ENCODE peak calls at places on chromosomes 2 and 18, in eight cellular contexts. One of them, this sample, is unnamed.

GRCh38 chr2:71428472-71429383 is 24.6 kb upstream of the DYSF start:
- DNase-seq in GM12865: no peak
- DNase-seq in HL-60: no peak
- DNase-seq in spleen: no peak
- DNase-seq in fibroblast of the aortic adventitia: no peak
- DNase-seq in osteocyte: no peak
- DNase-seq in CD14-positive monocyte: no peak
- DNase-seq in SK-N-SH: no peak
- DNase-seq in this sample: no peak

GRCh38 chr2:229586012-229586411 is 128.3 kb downstream of the DNER start:
- DNase-seq in osteocyte: no peak
- DNase-seq in CD14-positive monocyte: no peak
- DNase-seq in fibroblast of the aortic adventitia: no peak
- DNase-seq in HL-60: no peak
- DNase-seq in SK-N-SH: no peak
- DNase-seq in GM12865: no peak
- DNase-seq in spleen: no peak
- DNase-seq in this sample: no peak

GRCh38 chr2:194060269-194060668 is 1596.8 kb upstream of the SLC39A10 start:
- DNase-seq in SK-N-SH: no peak
- DNase-seq in spleen: no peak
- DNase-seq in HL-60: peak
- DNase-seq in CD14-positive monocyte: no peak
- DNase-seq in fibroblast of the aortic adventitia: no peak
- DNase-seq in GM12865: no peak
- DNase-seq in osteocyte: no peak
- DNase-seq in this sample: no peak

GRCh38 chr18:37322497-37323035 is 243.0 kb downstream of the CELF4 start:
- DNase-seq in CD14-positive monocyte: no peak
- DNase-seq in SK-N-SH: peak
- DNase-seq in GM12865: peak
- DNase-seq in osteocyte: no peak
- DNase-seq in fibroblast of the aortic adventitia: peak
- DNase-seq in spleen: no peak
- DNase-seq in HL-60: peak
- DNase-seq in this sample: no peak

GRCh38 chr18:48134609-48135008 is 204.2 kb upstream of the SMAD2 start:
- DNase-seq in GM12865: no peak
- DNase-seq in osteocyte: no peak
- DNase-seq in fibroblast of the aortic adventitia: no peak
- DNase-seq in CD14-positive monocyte: no peak
- DNase-seq in spleen: peak
- DNase-seq in HL-60: no peak
- DNase-seq in SK-N-SH: no peak
- DNase-seq in this sample: no peak

GRCh38 chr18:13374468-13375301 is 156.1 kb downstream of the LDLRAD4 start:
- DNase-seq in HL-60: no peak
- DNase-seq in spleen: no peak
- DNase-seq in osteocyte: peak
- DNase-seq in fibroblast of the aortic adventitia: peak
- DNase-seq in GM12865: no peak
- DNase-seq in SK-N-SH: peak
- DNase-seq in CD14-positive monocyte: no peak
- DNase-seq in this sample: no peak

GRCh38 chr2:77519888-77520506 is 2.2 kb downstream of the LRRTM4 start:
- DNase-seq in spleen: no peak
- DNase-seq in SK-N-SH: no peak
- DNase-seq in HL-60: no peak
- DNase-seq in osteocyte: no peak
- DNase-seq in fibroblast of the aortic adventitia: no peak
- DNase-seq in GM12865: no peak
- DNase-seq in CD14-positive monocyte: no peak
- DNase-seq in this sample: no peak

GRCh38 chr2:88919087-88919738 is 227.7 kb downstream of the RPIA start:
- DNase-seq in GM12865: peak
- DNase-seq in fibroblast of the aortic adventitia: peak
- DNase-seq in SK-N-SH: peak
- DNase-seq in HL-60: no peak
- DNase-seq in spleen: no peak
- DNase-seq in osteocyte: no peak
- DNase-seq in CD14-positive monocyte: no peak
- DNase-seq in this sample: no peak

GRCh38 chr2:51953931-51954330 is 922.0 kb upstream of the NRXN1 start:
- DNase-seq in HL-60: no peak
- DNase-seq in spleen: no peak
- DNase-seq in fibroblast of the aortic adventitia: peak
- DNase-seq in CD14-positive monocyte: no peak
- DNase-seq in GM12865: no peak
- DNase-seq in osteocyte: no peak
- DNase-seq in SK-N-SH: no peak
- DNase-seq in this sample: no peak

GRCh38 chr2:38765551-38765950 is 12.5 kb upstream of the GEMIN6 start:
- DNase-seq in SK-N-SH: no peak
- DNase-seq in fibroblast of the aortic adventitia: no peak
- DNase-seq in HL-60: no peak
- DNase-seq in osteocyte: no peak
- DNase-seq in GM12865: no peak
- DNase-seq in CD14-positive monocyte: no peak
- DNase-seq in spleen: no peak
- DNase-seq in this sample: no peak

GRCh38 chr2:182320106-182320505 is 106.7 kb downstream of the PDE1A start:
- DNase-seq in SK-N-SH: no peak
- DNase-seq in HL-60: no peak
- DNase-seq in spleen: no peak
- DNase-seq in CD14-positive monocyte: no peak
- DNase-seq in GM12865: no peak
- DNase-seq in osteocyte: no peak
- DNase-seq in fibroblast of the aortic adventitia: no peak
- DNase-seq in this sample: no peak

GRCh38 chr2:198173242-198173641 is 368.8 kb downstream of the PLCL1 start:
- DNase-seq in HL-60: no peak
- DNase-seq in osteocyte: no peak
- DNase-seq in spleen: no peak
- DNase-seq in fibroblast of the aortic adventitia: peak
- DNase-seq in CD14-positive monocyte: no peak
- DNase-seq in GM12865: no peak
- DNase-seq in SK-N-SH: no peak
- DNase-seq in this sample: no peak

GRCh38 chr2:190511104-190511503 is 23.4 kb downstream of the NEMP2 start:
- DNase-seq in CD14-positive monocyte: no peak
- DNase-seq in HL-60: no peak
- DNase-seq in SK-N-SH: peak
- DNase-seq in osteocyte: no peak
- DNase-seq in spleen: no peak
- DNase-seq in GM12865: no peak
- DNase-seq in fibroblast of the aortic adventitia: peak
- DNase-seq in this sample: no peak

GRCh38 chr2:150464270-150464669 is 23.2 kb downstream of the RND3 start:
- DNase-seq in HL-60: no peak
- DNase-seq in CD14-positive monocyte: no peak
- DNase-seq in SK-N-SH: no peak
- DNase-seq in osteocyte: no peak
- DNase-seq in spleen: no peak
- DNase-seq in fibroblast of the aortic adventitia: peak
- DNase-seq in GM12865: no peak
- DNase-seq in this sample: no peak

GRCh38 chr2:44949329-44950151 is 8.0 kb downstream of the SIX3 start:
- DNase-seq in GM12865: peak
- DNase-seq in spleen: peak
- DNase-seq in CD14-positive monocyte: peak
- DNase-seq in HL-60: no peak
- DNase-seq in fibroblast of the aortic adventitia: peak
- DNase-seq in SK-N-SH: peak
- DNase-seq in osteocyte: no peak
- DNase-seq in this sample: peak

GRCh38 chr2:136407113-136407951 is 289.4 kb upstream of the CXCR4 start:
- DNase-seq in GM12865: no peak
- DNase-seq in fibroblast of the aortic adventitia: no peak
- DNase-seq in spleen: no peak
- DNase-seq in HL-60: no peak
- DNase-seq in CD14-positive monocyte: no peak
- DNase-seq in osteocyte: no peak
- DNase-seq in SK-N-SH: no peak
- DNase-seq in this sample: no peak

GRCh38 chr2:241620419-241620769 is 16.6 kb downstream of the THAP4 start:
- DNase-seq in HL-60: no peak
- DNase-seq in CD14-positive monocyte: peak
- DNase-seq in spleen: no peak
- DNase-seq in GM12865: no peak
- DNase-seq in osteocyte: no peak
- DNase-seq in SK-N-SH: no peak
- DNase-seq in fibroblast of the aortic adventitia: no peak
- DNase-seq in this sample: no peak

GRCh38 chr18:53056064-53056463 is 716.1 kb downstream of the DCC start:
- DNase-seq in HL-60: no peak
- DNase-seq in osteocyte: no peak
- DNase-seq in GM12865: no peak
- DNase-seq in CD14-positive monocyte: no peak
- DNase-seq in fibroblast of the aortic adventitia: no peak
- DNase-seq in SK-N-SH: no peak
- DNase-seq in spleen: no peak
- DNase-seq in this sample: no peak

GRCh38 chr2:6957910-6958615 is 40.9 kb downstream of the RNF144A start:
- DNase-seq in SK-N-SH: no peak
- DNase-seq in osteocyte: peak
- DNase-seq in CD14-positive monocyte: no peak
- DNase-seq in HL-60: no peak
- DNase-seq in GM12865: no peak
- DNase-seq in spleen: no peak
- DNase-seq in fibroblast of the aortic adventitia: no peak
- DNase-seq in this sample: no peak

GRCh38 chr2:240593703-240594451 is 7.3 kb downstream of the CAPN10 start:
- DNase-seq in HL-60: no peak
- DNase-seq in fibroblast of the aortic adventitia: no peak
- DNase-seq in SK-N-SH: no peak
- DNase-seq in GM12865: no peak
- DNase-seq in CD14-positive monocyte: peak
- DNase-seq in osteocyte: no peak
- DNase-seq in spleen: peak
- DNase-seq in this sample: peak

GRCh38 chr2:63741884-63742583 is 99.7 kb upstream of the UGP2 start:
- DNase-seq in osteocyte: no peak
- DNase-seq in spleen: no peak
- DNase-seq in CD14-positive monocyte: no peak
- DNase-seq in GM12865: no peak
- DNase-seq in fibroblast of the aortic adventitia: peak
- DNase-seq in HL-60: no peak
- DNase-seq in SK-N-SH: no peak
- DNase-seq in this sample: no peak

DNA sequence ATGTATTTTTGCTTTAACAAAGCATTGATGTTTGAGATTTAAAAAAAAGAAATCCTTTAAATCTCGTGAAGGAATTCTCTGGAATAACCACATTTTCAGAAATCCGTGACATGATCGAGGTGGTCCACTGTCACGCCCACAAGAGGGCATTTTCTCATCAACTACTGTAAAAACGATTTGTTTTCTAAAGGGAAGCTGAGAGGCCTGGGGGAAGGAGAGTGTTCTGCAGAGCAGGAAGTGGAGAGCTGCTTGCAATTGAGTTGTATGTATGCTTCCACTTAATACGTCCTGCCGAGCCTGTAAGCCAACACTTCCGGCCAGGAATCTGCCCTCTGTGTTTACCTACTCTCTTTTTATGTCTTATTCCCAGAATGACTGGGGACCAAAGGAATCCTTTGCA is 19.4 kb downstream of the KLHL29 start:
- DNase-seq in HL-60: peak
- DNase-seq in osteocyte: no peak
- DNase-seq in spleen: peak
- DNase-seq in fibroblast of the aortic adventitia: peak
- DNase-seq in CD14-positive monocyte: no peak
- DNase-seq in GM12865: peak
- DNase-seq in SK-N-SH: peak
- DNase-seq in this sample: no peak
- TF ChIP-seq CTCF in HL-60: no peak
- TF ChIP-seq CTCF in osteocyte: peak
- TF ChIP-seq CTCF in spleen: no peak
- TF ChIP-seq CTCF in fibroblast of the aortic adventitia: peak
- TF ChIP-seq CTCF in CD14-positive monocyte: no peak
- TF ChIP-seq CTCF in GM12865: peak
- TF ChIP-seq CTCF in SK-N-SH: peak
- TF ChIP-seq CTCF in this sample: peak

GRCh38 chr2:215793747-215794595 is 219.4 kb downstream of the MREG start:
- DNase-seq in SK-N-SH: no peak
- DNase-seq in spleen: no peak
- DNase-seq in HL-60: peak
- DNase-seq in GM12865: peak
- DNase-seq in fibroblast of the aortic adventitia: peak
- DNase-seq in CD14-positive monocyte: peak
- DNase-seq in osteocyte: no peak
- DNase-seq in this sample: no peak

GRCh38 chr2:215791481-215791937 is 221.8 kb downstream of the MREG start:
- DNase-seq in SK-N-SH: no peak
- DNase-seq in osteocyte: no peak
- DNase-seq in CD14-positive monocyte: no peak
- DNase-seq in spleen: no peak
- DNase-seq in fibroblast of the aortic adventitia: no peak
- DNase-seq in HL-60: peak
- DNase-seq in GM12865: no peak
- DNase-seq in this sample: no peak

GRCh38 chr2:215796160-215796559 is 217.2 kb downstream of the MREG start:
- DNase-seq in GM12865: no peak
- DNase-seq in fibroblast of the aortic adventitia: peak
- DNase-seq in SK-N-SH: peak
- DNase-seq in CD14-positive monocyte: peak
- DNase-seq in HL-60: peak
- DNase-seq in spleen: no peak
- DNase-seq in osteocyte: no peak
- DNase-seq in this sample: no peak

GRCh38 chr2:215797676-215798075 is 215.7 kb downstream of the MREG start:
- DNase-seq in spleen: no peak
- DNase-seq in HL-60: no peak
- DNase-seq in CD14-positive monocyte: no peak
- DNase-seq in osteocyte: no peak
- DNase-seq in fibroblast of the aortic adventitia: peak
- DNase-seq in SK-N-SH: no peak
- DNase-seq in GM12865: no peak
- DNase-seq in this sample: no peak

GRCh38 chr2:215794829-215795546 is 218.4 kb downstream of the MREG start:
- DNase-seq in SK-N-SH: no peak
- DNase-seq in GM12865: no peak
- DNase-seq in CD14-positive monocyte: no peak
- DNase-seq in spleen: no peak
- DNase-seq in HL-60: no peak
- DNase-seq in osteocyte: no peak
- DNase-seq in fibroblast of the aortic adventitia: no peak
- DNase-seq in this sample: no peak
- TF ChIP-seq CTCF in SK-N-SH: peak
- TF ChIP-seq CTCF in GM12865: no peak
- TF ChIP-seq CTCF in CD14-positive monocyte: no peak
- TF ChIP-seq CTCF in spleen: no peak
- TF ChIP-seq CTCF in HL-60: no peak
- TF ChIP-seq CTCF in osteocyte: peak
- TF ChIP-seq CTCF in fibroblast of the aortic adventitia: no peak
- TF ChIP-seq CTCF in this sample: peak

GRCh38 chr2:170005702-170006101 is 172.2 kb upstream of the MYO3B start:
- DNase-seq in spleen: no peak
- DNase-seq in HL-60: peak
- DNase-seq in CD14-positive monocyte: no peak
- DNase-seq in osteocyte: no peak
- DNase-seq in SK-N-SH: no peak
- DNase-seq in fibroblast of the aortic adventitia: no peak
- DNase-seq in GM12865: no peak
- DNase-seq in this sample: no peak
- TF ChIP-seq CTCF in spleen: no peak
- TF ChIP-seq CTCF in HL-60: no peak
- TF ChIP-seq CTCF in CD14-positive monocyte: no peak
- TF ChIP-seq CTCF in osteocyte: no peak
- TF ChIP-seq CTCF in SK-N-SH: no peak
- TF ChIP-seq CTCF in fibroblast of the aortic adventitia: no peak
- TF ChIP-seq CTCF in GM12865: no peak
- TF ChIP-seq CTCF in this sample: peak

GRCh38 chr2:66445076-66445724 is 10.3 kb downstream of the MEIS1 start:
- DNase-seq in GM12865: no peak
- DNase-seq in osteocyte: no peak
- DNase-seq in SK-N-SH: no peak
- DNase-seq in CD14-positive monocyte: no peak
- DNase-seq in HL-60: no peak
- DNase-seq in fibroblast of the aortic adventitia: peak
- DNase-seq in spleen: no peak
- DNase-seq in this sample: no peak
- TF ChIP-seq CTCF in GM12865: no peak
- TF ChIP-seq CTCF in osteocyte: no peak
- TF ChIP-seq CTCF in SK-N-SH: no peak
- TF ChIP-seq CTCF in CD14-positive monocyte: no peak
- TF ChIP-seq CTCF in HL-60: no peak
- TF ChIP-seq CTCF in fibroblast of the aortic adventitia: peak
- TF ChIP-seq CTCF in spleen: no peak
- TF ChIP-seq CTCF in this sample: no peak

This sample was measured in chondrocyte.